ENCODE peak calls at places on chromosomes 12 and 14, in seven cellular contexts. O is nephron progenitor cell, H is GM20000, U is left lung, I is H1, R is IMR-90, G is GM13976. Y is an unnamed sample.

GRCh38 chr12:7832059-7832696 is 40.5 kb downstream of the SLC2A14 start:
- DNase-seq in R (peak; percentile 71), O (peak; percentile 21), H (peak; percentile 72), U (no peak), G (peak; percentile 73), I (no peak), Y (peak; percentile 17)

GRCh38 chr12:126936181-126936851 is 1330.7 kb upstream of the TMEM132C start:
- DNase-seq in R (no peak), O (no peak), G (no peak), H (no peak), U (peak; percentile 57), I (no peak), Y (no peak)

GRCh38 chr12:62907067-62907466 is 27.9 kb downstream of the PPM1H start:
- DNase-seq in O (no peak), U (no peak), R (no peak), I (no peak), G (no peak), H (no peak), Y (no peak)

GRCh38 chr14:73787760-73788508 is 63.7 kb upstream of the PTGR2 start:
- DNase-seq in R (peak; percentile 55), I (no peak), H (peak; percentile 72), G (peak; percentile 68), U (no peak), O (no peak), Y (no peak)

GRCh38 chr12:53201170-53201541 is 5.9 kb downstream of the ITGB7 start:
- DNase-seq in U (no peak), R (peak; percentile 49), G (no peak), H (no peak), I (no peak), O (no peak), Y (no peak)

GRCh38 chr14:31042300-31042699 is 16.1 kb upstream of the STRN3 start:
- DNase-seq in H (no peak), G (no peak), I (no peak), U (no peak), R (no peak), O (no peak), Y (no peak)

GRCh38 chr14:57725399-57726077 is 140.4 kb downstream of the SLC35F4 start:
- DNase-seq in H (no peak), G (no peak), R (no peak), O (no peak), I (no peak), U (no peak), Y (no peak)

GRCh38 chr12:113955109-113955970 is 10.8 kb downstream of the RBM19 start:
- DNase-seq in G (no peak), H (no peak), O (peak; percentile 54), U (no peak), R (peak; percentile 7), I (peak; percentile 83), Y (peak; percentile 64)

GRCh38 chr12:125983784-125984510 is 918.7 kb downstream of the AACS start:
- DNase-seq in U (no peak), H (no peak), G (peak; percentile 13), O (peak; percentile 63), I (peak; percentile 82), R (no peak), Y (peak; percentile 63)

GRCh38 chr12:58554522-58555157 is 365.7 kb downstream of the LRIG3 start:
- DNase-seq in R (no peak), G (no peak), U (no peak), H (no peak), O (no peak), I (no peak), Y (no peak)

GRCh38 chr12:124018526-124018925 is 45.5 kb downstream of the ZNF664 start:
- DNase-seq in H (no peak), G (no peak), I (no peak), R (no peak), U (no peak), O (no peak), Y (no peak)

GRCh38 chr12:124884587-124885438 is 21.1 kb upstream of the SCARB1 start:
- DNase-seq in R (no peak), H (no peak), O (peak; percentile 19), U (no peak), I (no peak), G (peak; percentile 52), Y (no peak)

GRCh38 chr12:65659681-65660080 is 164.6 kb upstream of the HMGA2 start:
- DNase-seq in U (no peak), O (no peak), G (no peak), I (no peak), H (no peak), R (no peak), Y (no peak)

GRCh38 chr12:18479266-18479665 is 217.9 kb downstream of the PIK3C2G start:
- DNase-seq in G (no peak), O (no peak), R (no peak), H (no peak), I (no peak), U (no peak), Y (no peak)

DNA sequence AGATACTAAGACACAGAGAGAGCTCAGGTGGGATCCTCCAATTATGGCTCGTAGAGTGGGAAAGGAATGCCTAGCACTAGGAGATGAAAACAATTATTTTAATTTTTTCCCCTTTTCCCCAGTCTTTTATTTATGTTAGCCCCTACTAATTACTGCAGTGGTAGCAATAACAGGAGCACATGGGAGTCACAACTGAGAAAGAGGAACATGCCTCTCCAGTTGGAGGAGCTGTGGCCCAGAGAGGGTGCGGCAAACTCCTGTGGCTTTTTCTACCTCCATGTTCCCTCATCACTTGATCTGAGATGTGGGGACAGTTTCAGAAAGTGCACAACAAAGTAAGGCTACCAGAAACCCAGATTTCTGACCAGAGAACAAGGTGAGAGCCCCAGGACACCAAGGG is 25.9 kb upstream of the POC1B start:
- DNase-seq in O (no peak), U (no peak), G (no peak), I (no peak), R (no peak), H (no peak), Y (no peak)
- TF ChIP-seq CTCF in O (no peak), U (no peak), G (no peak), I (no peak), R (no peak), H (no peak), Y (no peak)

DNA sequence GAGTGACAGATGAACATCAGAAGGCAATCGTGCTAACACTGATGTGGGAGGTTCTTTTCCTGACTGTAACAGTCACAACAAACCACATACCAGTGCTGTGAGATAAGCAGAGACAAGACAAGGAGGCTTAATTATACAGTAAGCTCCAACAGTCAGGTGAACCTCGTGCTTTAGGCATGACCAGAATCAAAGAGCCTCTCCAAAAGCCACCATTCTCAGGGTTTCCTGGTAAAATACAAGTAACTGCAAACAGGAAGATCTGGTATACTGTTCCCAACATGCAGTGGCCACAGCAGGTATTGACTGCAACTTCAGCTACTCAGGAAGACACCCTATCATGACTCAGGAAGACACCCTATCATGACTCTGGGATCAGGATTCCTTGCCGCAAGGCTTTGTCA is 47.3 kb upstream of the GTF2A1 start:
- DNase-seq in H (no peak), R (peak; percentile 1), I (no peak), G (no peak), O (no peak), U (no peak), Y (no peak)
- TF ChIP-seq CTCF in H (no peak), R (no peak), I (no peak), G (no peak), O (no peak), U (no peak), Y (no peak)

GRCh38 chr12:43937947-43938346 is 102.1 kb downstream of the TMEM117 start:
- DNase-seq in I (no peak), G (no peak), O (no peak), R (peak; percentile 25), H (no peak), U (no peak), Y (peak; percentile 22)
- TF ChIP-seq CTCF in I (peak; percentile 39), G (no peak), O (no peak), R (peak; percentile 30), H (no peak), U (no peak), Y (peak; percentile 37)

GRCh38 chr12:119642986-119643385 is 24.9 kb upstream of the PRKAB1 start:
- DNase-seq in O (peak; percentile 5), I (peak; percentile 76), H (no peak), G (no peak), R (no peak), U (no peak), Y (peak; percentile 31)
- TF ChIP-seq CTCF in O (peak; percentile 22), I (peak; percentile 71), H (no peak), G (no peak), R (peak; percentile 10), U (no peak), Y (peak; percentile 49)

GRCh38 chr12:75816892-75817291 is 214.7 kb downstream of the PHLDA1 start:
- DNase-seq in H (no peak), G (no peak), O (no peak), U (no peak), I (no peak), R (peak; percentile 79), Y (no peak)
- TF ChIP-seq CTCF in H (no peak), G (no peak), O (no peak), U (no peak), I (no peak), R (peak; percentile 32), Y (no peak)

GRCh38 chr14:102509744-102510615 is at the start of gene ANKRD9:
- DNase-seq in H (peak; percentile 100), R (peak; percentile 89), I (peak; percentile 94), G (peak; percentile 99), O (peak; percentile 98), U (peak; percentile 97), Y (peak; percentile 92)
- TF ChIP-seq CTCF in H (no peak), R (no peak), I (no peak), G (no peak), O (no peak), U (no peak), Y (no peak)

GRCh38 chr12:3036901-3037600 is 40.1 kb upstream of the TSPAN9 start:
- DNase-seq in H (no peak), U (no peak), G (no peak), R (no peak), O (no peak), I (no peak), Y (no peak)

GRCh38 chr12:3034067-3034750 is 43.0 kb upstream of the TSPAN9 start:
- DNase-seq in G (peak; percentile 84), R (peak; percentile 71), U (no peak), H (peak; percentile 82), O (peak; percentile 83), I (peak; percentile 92), Y (peak; percentile 85)

GRCh38 chr12:3035171-3035570 is 42.0 kb upstream of the TSPAN9 start:
- DNase-seq in O (no peak), R (peak; percentile 25), H (no peak), U (no peak), G (no peak), I (no peak), Y (no peak)

GRCh38 chr12:3038166-3038565 is 39.0 kb upstream of the TSPAN9 start:
- DNase-seq in H (no peak), O (no peak), R (no peak), G (no peak), I (no peak), U (peak; percentile 53), Y (no peak)

GRCh38 chr12:3035815-3036702 is 41.1 kb upstream of the TSPAN9 start:
- DNase-seq in U (no peak), I (no peak), H (no peak), G (no peak), O (no peak), R (peak; percentile 21), Y (no peak)
- TF ChIP-seq CTCF in U (no peak), I (no peak), H (no peak), G (no peak), O (peak; percentile 44), R (peak; percentile 52), Y (peak; percentile 59)

Y was measured in glutamatergic neuron.